ENCODE peak calls at places on chromosomes 2 and 18, in four cellular contexts. U is ascending aorta; G is CD8-positive, alpha-beta T cell; X is sigmoid colon. J is an unnamed sample.

GRCh38 chr2:11344956-11345671 is 678 bp upstream of the ROCK2 start:
- DNase-seq in U (peak), G (peak), X (peak), J (no peak)

GRCh38 chr2:175373001-175373727 is 191.7 kb upstream of the ATP5MC3 start:
- DNase-seq in U (no peak), G (no peak), X (no peak), J (no peak)

GRCh38 chr2:234676109-234676858 is 179.4 kb upstream of the ARL4C start:
- DNase-seq in U (no peak), G (no peak), X (no peak), J (no peak)

GRCh38 chr2:11466307-11467125 is 555 bp upstream of the E2F6 start:
- DNase-seq in U (no peak), G (no peak), X (no peak), J (no peak)

GRCh38 chr2:177397501-177398289 is 5.1 kb downstream of the AGPS start:
- DNase-seq in U (no peak), G (no peak), X (peak), J (peak)

GRCh38 chr2:121791801-121792221 is 36.4 kb downstream of the TSN start:
- DNase-seq in U (no peak), G (no peak), X (no peak), J (no peak)

GRCh38 chr18:74288730-74289129 is 3.0 kb downstream of the CYB5A start:
- DNase-seq in U (no peak), G (no peak), X (peak), J (no peak)

GRCh38 chr2:85409719-85410583 is at the start of gene CAPG:
- DNase-seq in U (no peak), G (peak), X (no peak), J (no peak)

GRCh38 chr2:129877795-129878775 is 101.4 kb upstream of the RAB6C start:
- DNase-seq in U (peak), G (no peak), X (peak), J (no peak)

GRCh38 chr2:108271691-108272253 is 16.9 kb upstream of the SULT1C2 start:
- DNase-seq in U (no peak), G (no peak), X (peak), J (peak)

GRCh38 chr2:180336550-180336949 is 329.5 kb upstream of the CWC22 start:
- DNase-seq in U (no peak), G (no peak), X (no peak), J (no peak)

GRCh38 chr2:238513346-238513745 is 86.6 kb downstream of the ASB1 start:
- DNase-seq in U (no peak), G (no peak), X (no peak), J (peak)

GRCh38 chr18:50194623-50195532 is at the start of gene MYO5B:
- DNase-seq in U (no peak), G (peak), X (no peak), J (no peak)

GRCh38 chr18:22701326-22701725 is 231.8 kb upstream of the RBBP8 start:
- DNase-seq in U (no peak), G (no peak), X (no peak), J (no peak)

GRCh38 chr2:178863856-178864620 is 56.8 kb upstream of the TTN start:
- DNase-seq in U (peak), G (no peak), X (peak), J (no peak)

GRCh38 chr18:8052237-8052701 is 485.2 kb downstream of the PTPRM start:
- DNase-seq in U (no peak), G (no peak), X (no peak), J (no peak)

GRCh38 chr2:106061971-106062370 is 132.1 kb downstream of the UXS1 start:
- DNase-seq in U (no peak), G (no peak), X (no peak), J (no peak)

GRCh38 chr2:20074001-20074648 is 22.7 kb upstream of the LAPTM4A start:
- DNase-seq in U (peak), G (no peak), X (no peak), J (no peak)

GRCh38 chr2:182818541-182819308 is 47.7 kb downstream of the FRZB start:
- DNase-seq in U (no peak), G (no peak), X (no peak), J (no peak)

GRCh38 chr2:55934337-55934736 is 10.8 kb upstream of the EFEMP1 start:
- DNase-seq in U (no peak), G (no peak), X (no peak), J (no peak)

GRCh38 chr2:83742117-83742782 is 716.8 kb downstream of the SUCLG1 start:
- DNase-seq in U (no peak), G (no peak), X (no peak), J (no peak)

GRCh38 chr2:3148716-3149115 is 228.9 kb downstream of the EIPR1 start:
- DNase-seq in U (no peak), G (no peak), X (no peak), J (no peak)

GRCh38 chr2:233408366-233409285 is 54.3 kb downstream of the DGKD start:
- DNase-seq in U (peak), G (no peak), X (no peak), J (no peak)

GRCh38 chr2:172817411-172817810 is 81.8 kb downstream of the RAPGEF4 start:
- DNase-seq in U (no peak), G (no peak), X (no peak), J (no peak)

GRCh38 chr18:26515643-26516495 is 32.5 kb downstream of the KCTD1 start:
- DNase-seq in U (no peak), G (no peak), X (no peak), J (no peak)

GRCh38 chr2:119921825-119922224 is 91.1 kb upstream of the EPB41L5 start:
- DNase-seq in U (no peak), G (no peak), X (no peak), J (no peak)

GRCh38 chr2:204109681-204110080 is 173.1 kb downstream of the ICOS start:
- DNase-seq in U (no peak), G (no peak), X (no peak), J (no peak)

GRCh38 chr2:78127428-78127827 is 605.3 kb upstream of the LRRTM4 start:
- DNase-seq in U (no peak), G (no peak), X (no peak), J (no peak)

GRCh38 chr2:28054916-28055315 is 164.4 kb downstream of the BABAM2 start:
- DNase-seq in U (no peak), G (no peak), X (no peak), J (no peak)

GRCh38 chr2:200322607-200323006 is 16.1 kb downstream of the SPATS2L start:
- DNase-seq in U (no peak), G (no peak), X (no peak), J (no peak)

GRCh38 chr18:44423826-44424225 is 256.9 kb upstream of the SETBP1 start:
- DNase-seq in U (no peak), G (no peak), X (no peak), J (no peak)

GRCh38 chr18:31695989-31696388 is 11.6 kb upstream of the B4GALT6 start:
- DNase-seq in U (no peak), G (no peak), X (no peak), J (no peak)

GRCh38 chr18:59549797-59550516 is 147.3 kb downstream of the CCBE1 start:
- DNase-seq in U (no peak), G (no peak), X (no peak), J (no peak)

GRCh38 chr2:227499971-227500630 is 28.1 kb downstream of the AGFG1 start:
- DNase-seq in U (no peak), G (no peak), X (no peak), J (no peak)

GRCh38 chr2:27735263-27735904 is 36.1 kb upstream of the MRPL33 start:
- DNase-seq in U (peak), G (peak), X (peak), J (no peak)

GRCh38 chr2:66874411-66874810 is 439.5 kb downstream of the MEIS1 start:
- DNase-seq in U (no peak), G (no peak), X (no peak), J (no peak)

GRCh38 chr2:34831096-34831495 is 1232.0 kb upstream of the FAM98A start:
- DNase-seq in U (no peak), G (no peak), X (no peak), J (no peak)
- H3K4me3 ChIP-seq in U (no peak), G (no peak), X (no peak), J (no peak)

DNA sequence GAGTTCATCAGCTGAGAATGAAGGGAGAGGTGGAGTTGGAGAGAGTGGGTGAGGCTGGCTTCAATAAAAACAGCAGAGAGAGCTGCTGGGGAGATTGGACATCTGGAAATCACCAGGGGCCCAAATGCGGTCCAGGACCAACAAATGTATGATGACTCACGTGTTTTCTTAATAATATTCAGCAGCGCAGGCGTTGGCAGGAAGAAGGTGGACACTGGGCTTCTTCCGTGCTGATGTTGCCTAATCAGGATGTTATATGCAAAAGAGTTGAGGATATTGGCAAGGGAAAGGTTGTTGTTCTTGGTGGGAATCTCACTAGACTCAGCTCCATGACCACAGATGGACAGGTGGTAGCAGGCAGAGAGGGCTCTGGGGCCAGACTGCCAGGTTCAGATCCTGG is 12.8 kb upstream of the PLA2R1 start:
- DNase-seq in U (peak), G (no peak), X (no peak), J (no peak)
- H3K4me3 ChIP-seq in U (no peak), G (no peak), X (no peak), J (no peak)

DNA sequence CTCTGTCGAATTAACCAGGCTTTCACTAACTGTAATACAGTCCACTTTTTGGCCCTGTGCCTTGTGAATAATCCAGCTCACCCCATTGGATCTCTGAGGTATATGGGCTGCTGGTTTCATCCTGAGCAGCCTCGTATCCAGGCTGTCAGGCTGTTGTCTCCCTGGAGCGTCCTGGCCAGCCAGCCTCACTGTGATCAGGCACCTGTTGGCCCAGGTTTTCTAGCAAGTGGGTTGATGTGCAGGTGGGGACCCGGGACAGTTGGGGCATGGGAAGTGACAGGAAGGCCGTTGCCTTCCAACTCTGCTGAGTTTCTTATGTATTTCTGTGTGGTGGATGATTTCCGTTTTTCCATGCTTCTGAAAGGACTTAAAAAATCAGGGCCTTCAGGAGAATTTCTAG is 132.3 kb downstream of the ACOXL start:
- DNase-seq in U (no peak), G (no peak), X (no peak), J (no peak)
- H3K4me3 ChIP-seq in U (no peak), G (no peak), X (no peak), J (no peak)

GRCh38 chr2:144097440-144098225 is 422.3 kb downstream of the ZEB2 start:
- DNase-seq in U (no peak), G (no peak), X (no peak), J (no peak)
- H3K4me3 ChIP-seq in U (no peak), G (no peak), X (no peak), J (no peak)

DNA sequence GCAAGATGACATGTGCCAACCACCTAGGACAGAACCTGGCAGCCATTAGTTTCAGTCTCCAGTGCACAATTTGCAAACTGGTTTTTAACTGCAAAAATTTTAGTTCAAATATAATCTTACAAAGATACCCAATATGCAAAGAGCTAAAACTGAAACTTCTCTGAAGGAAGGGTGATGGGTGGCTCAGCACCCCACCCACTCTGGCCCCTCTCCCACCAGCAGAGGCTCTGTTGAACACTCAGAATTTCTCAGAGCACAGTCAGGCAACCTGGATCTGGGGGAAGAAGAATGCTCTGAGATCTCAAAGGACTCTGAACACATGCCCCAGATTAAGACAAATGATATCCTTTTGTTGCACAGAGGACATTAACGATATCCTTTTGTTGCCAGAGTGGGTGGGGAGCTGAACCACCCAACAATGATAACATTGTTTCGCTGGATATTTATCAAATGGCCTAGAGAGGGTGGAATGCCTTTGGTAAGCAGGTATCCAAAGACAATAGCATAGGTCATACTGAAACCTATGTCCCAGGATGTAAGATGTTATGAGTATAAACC is 104.7 kb downstream of the LBH start:
- DNase-seq in U (no peak), G (no peak), X (no peak), J (no peak)
- H3K4me3 ChIP-seq in U (no peak), G (peak), X (no peak), J (no peak)

J was measured in epithelial cell of proximal tubule.